ENCODE peak calls at places on chromosomes 11 and 22, in four cellular contexts. One of them, this sample, is unnamed.

GRCh38 chr22:38815844-38816243 is 21.9 kb upstream of the DNAL4 start:
- DNase-seq in K562: no peak
- DNase-seq in GM12878: no peak
- DNase-seq in WTC11: no peak
- DNase-seq in this sample: no peak

GRCh38 chr11:14299921-14300320 is 59.1 kb downstream of the RRAS2 start:
- DNase-seq in K562: no peak
- DNase-seq in GM12878: no peak
- DNase-seq in WTC11: no peak
- DNase-seq in this sample: no peak

GRCh38 chr22:27853404-27853803 is 51.8 kb upstream of the MN1 start:
- DNase-seq in K562: no peak
- DNase-seq in GM12878: no peak
- DNase-seq in WTC11: no peak
- DNase-seq in this sample: no peak

GRCh38 chr11:34379081-34379480 is 21.3 kb upstream of the ABTB2 start:
- DNase-seq in K562: no peak
- DNase-seq in GM12878: no peak
- DNase-seq in WTC11: no peak
- DNase-seq in this sample: no peak

GRCh38 chr11:41056892-41057569 is 402.4 kb downstream of the LRRC4C start:
- DNase-seq in K562: no peak
- DNase-seq in GM12878: no peak
- DNase-seq in WTC11: no peak
- DNase-seq in this sample: no peak

GRCh38 chr22:29205598-29206371 is at the start of gene EMID1:
- DNase-seq in K562: peak
- DNase-seq in GM12878: no peak
- DNase-seq in WTC11: peak
- DNase-seq in this sample: no peak

GRCh38 chr22:19737846-19738663 is 14.7 kb downstream of the GP1BB start:
- DNase-seq in K562: no peak
- DNase-seq in GM12878: no peak
- DNase-seq in WTC11: no peak
- DNase-seq in this sample: no peak

GRCh38 chr11:35427158-35427557 is 7.8 kb upstream of the SLC1A2 start:
- DNase-seq in K562: no peak
- DNase-seq in GM12878: no peak
- DNase-seq in WTC11: no peak
- DNase-seq in this sample: no peak

GRCh38 chr11:2533642-2534115 is 88.9 kb downstream of the KCNQ1 start:
- DNase-seq in K562: peak
- DNase-seq in GM12878: no peak
- DNase-seq in WTC11: peak
- DNase-seq in this sample: peak

GRCh38 chr11:126991596-126991995 is 9.0 kb downstream of the KIRREL3 start:
- DNase-seq in K562: no peak
- DNase-seq in GM12878: no peak
- DNase-seq in WTC11: no peak
- DNase-seq in this sample: no peak

GRCh38 chr11:28526406-28526751 is 418.2 kb downstream of the METTL15 start:
- DNase-seq in K562: no peak
- DNase-seq in GM12878: no peak
- DNase-seq in WTC11: no peak
- DNase-seq in this sample: no peak

GRCh38 chr22:33476716-33477115 is 418.5 kb upstream of the SYN3 start:
- DNase-seq in K562: no peak
- DNase-seq in GM12878: no peak
- DNase-seq in WTC11: no peak
- DNase-seq in this sample: peak

GRCh38 chr11:101363706-101364275 is 220.0 kb downstream of the TRPC6 start:
- DNase-seq in K562: no peak
- DNase-seq in GM12878: no peak
- DNase-seq in WTC11: no peak
- DNase-seq in this sample: no peak

GRCh38 chr11:111598546-111598945 is 3.7 kb upstream of the SIK2 start:
- DNase-seq in K562: no peak
- DNase-seq in GM12878: no peak
- DNase-seq in WTC11: no peak
- DNase-seq in this sample: no peak

DNA sequence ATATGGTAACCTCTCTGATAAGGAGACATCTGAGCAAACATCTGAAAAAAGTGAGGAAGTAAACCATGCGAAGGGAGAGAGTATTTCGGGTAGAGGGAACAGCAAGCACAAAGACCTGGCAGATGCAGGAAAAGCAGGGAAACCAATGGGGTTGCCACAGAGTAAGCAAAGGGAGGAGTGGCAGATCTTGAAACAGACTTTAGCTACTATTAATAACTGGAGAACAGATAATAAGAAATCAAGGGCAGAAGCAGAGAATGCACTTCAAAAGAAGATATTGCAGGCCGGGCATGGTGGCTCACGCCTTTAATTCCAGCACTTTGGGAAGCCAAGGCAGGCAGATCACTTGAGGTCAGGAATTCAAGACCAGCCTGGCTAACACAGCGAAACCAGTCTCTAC is 18.1 kb downstream of the MRTFA start:
- DNase-seq in K562: no peak
- DNase-seq in GM12878: no peak
- DNase-seq in WTC11: no peak
- DNase-seq in this sample: no peak
- TF ChIP-seq CREM in K562: no peak
- TF ChIP-seq CREM in GM12878: no peak
- TF ChIP-seq CREM in WTC11: no peak
- TF ChIP-seq CREM in this sample: no peak

GRCh38 chr22:17198188-17199130 is 20.8 kb downstream of the ADA2 start:
- DNase-seq in K562: peak
- DNase-seq in GM12878: no peak
- DNase-seq in WTC11: peak
- DNase-seq in this sample: no peak
- TF ChIP-seq CREM in K562: no peak
- TF ChIP-seq CREM in GM12878: no peak
- TF ChIP-seq CREM in WTC11: no peak
- TF ChIP-seq CREM in this sample: no peak

GRCh38 chr11:131833371-131833770 is 463.0 kb downstream of the NTM start:
- DNase-seq in K562: no peak
- DNase-seq in GM12878: no peak
- DNase-seq in WTC11: no peak
- DNase-seq in this sample: no peak
- TF ChIP-seq CREM in K562: no peak
- TF ChIP-seq CREM in GM12878: no peak
- TF ChIP-seq CREM in WTC11: no peak
- TF ChIP-seq CREM in this sample: no peak

GRCh38 chr11:48077251-48077650 is 96.9 kb downstream of the PTPRJ start:
- DNase-seq in K562: no peak
- DNase-seq in GM12878: no peak
- DNase-seq in WTC11: no peak
- DNase-seq in this sample: no peak
- TF ChIP-seq CREM in K562: no peak
- TF ChIP-seq CREM in GM12878: no peak
- TF ChIP-seq CREM in WTC11: no peak
- TF ChIP-seq CREM in this sample: no peak

GRCh38 chr11:45885274-45885920 is at the start of gene MAPK8IP1:
- DNase-seq in K562: peak
- DNase-seq in GM12878: no peak
- DNase-seq in WTC11: peak
- DNase-seq in this sample: peak
- TF ChIP-seq CREM in K562: no peak
- TF ChIP-seq CREM in GM12878: no peak
- TF ChIP-seq CREM in WTC11: peak
- TF ChIP-seq CREM in this sample: no peak

GRCh38 chr11:65013130-65013691 is 749 bp upstream of the ARL2 start:
- DNase-seq in K562: peak
- DNase-seq in GM12878: no peak
- DNase-seq in WTC11: peak
- DNase-seq in this sample: peak
- TF ChIP-seq CREM in K562: peak
- TF ChIP-seq CREM in GM12878: peak
- TF ChIP-seq CREM in WTC11: no peak
- TF ChIP-seq CREM in this sample: no peak

GRCh38 chr11:16155448-16155847 is 200.9 kb downstream of the SOX6 start:
- DNase-seq in K562: no peak
- DNase-seq in GM12878: no peak
- DNase-seq in WTC11: no peak
- DNase-seq in this sample: peak

GRCh38 chr11:16151138-16151537 is 205.2 kb downstream of the SOX6 start:
- DNase-seq in K562: no peak
- DNase-seq in GM12878: no peak
- DNase-seq in WTC11: no peak
- DNase-seq in this sample: no peak

GRCh38 chr11:16157327-16157726 is 199.0 kb downstream of the SOX6 start:
- DNase-seq in K562: no peak
- DNase-seq in GM12878: no peak
- DNase-seq in WTC11: no peak
- DNase-seq in this sample: no peak

GRCh38 chr11:16154715-16155396 is 201.5 kb downstream of the SOX6 start:
- DNase-seq in K562: no peak
- DNase-seq in GM12878: no peak
- DNase-seq in WTC11: no peak
- DNase-seq in this sample: peak

DNA sequence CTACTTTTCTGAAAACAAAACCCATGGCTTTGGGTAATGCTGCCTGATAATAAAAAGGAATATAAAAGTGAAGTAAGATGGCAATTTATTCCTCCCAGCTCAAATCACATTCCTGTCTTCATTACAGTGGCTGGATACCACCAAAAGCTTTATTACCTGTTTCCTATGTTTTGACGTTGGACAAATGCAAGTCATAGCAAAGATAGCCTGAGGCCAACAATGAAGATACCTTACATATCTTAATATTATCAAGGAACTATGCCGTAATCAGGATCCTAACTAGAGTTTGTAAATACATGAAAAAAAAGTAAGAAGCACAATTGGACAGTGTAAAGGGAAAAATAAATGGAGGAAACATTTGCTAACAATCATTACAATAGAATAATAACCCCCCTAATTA is 202.4 kb downstream of the SOX6 start:
- DNase-seq in K562: no peak
- DNase-seq in GM12878: no peak
- DNase-seq in WTC11: no peak
- DNase-seq in this sample: no peak
- TF ChIP-seq CREM in K562: no peak
- TF ChIP-seq CREM in GM12878: no peak
- TF ChIP-seq CREM in WTC11: no peak
- TF ChIP-seq CREM in this sample: no peak

GRCh38 chr22:37259540-37260029 is 15.5 kb upstream of the RAC2 start:
- DNase-seq in K562: peak
- DNase-seq in GM12878: no peak
- DNase-seq in WTC11: peak
- DNase-seq in this sample: no peak
- TF ChIP-seq CREM in K562: peak
- TF ChIP-seq CREM in GM12878: no peak
- TF ChIP-seq CREM in WTC11: no peak
- TF ChIP-seq CREM in this sample: no peak

DNA sequence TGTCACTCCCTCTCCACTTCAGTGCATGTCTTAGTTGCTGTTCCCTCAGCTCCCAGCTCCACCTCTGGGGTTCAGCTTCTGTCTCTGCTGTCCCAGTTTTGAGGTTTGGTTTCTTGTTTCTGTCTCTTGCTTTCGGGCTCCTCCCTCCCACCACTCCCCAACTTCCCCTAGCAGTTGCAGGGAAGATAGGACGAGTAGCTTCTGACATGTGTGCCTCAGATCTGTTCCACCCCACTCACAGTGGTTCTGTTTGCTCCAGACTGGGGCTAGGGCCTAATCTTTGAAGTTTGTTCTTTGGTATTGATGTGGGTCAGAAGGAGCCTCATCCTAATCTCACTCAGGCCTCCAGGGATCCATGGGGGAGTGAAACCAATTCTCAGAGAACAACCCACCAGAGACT is 2.6 kb upstream of the RRM1 start:
- DNase-seq in K562: peak
- DNase-seq in GM12878: no peak
- DNase-seq in WTC11: no peak
- DNase-seq in this sample: no peak
- TF ChIP-seq CREM in K562: no peak
- TF ChIP-seq CREM in GM12878: no peak
- TF ChIP-seq CREM in WTC11: no peak
- TF ChIP-seq CREM in this sample: no peak

GRCh38 chr11:113113801-113114451 is 152.7 kb downstream of the NCAM1 start:
- DNase-seq in K562: no peak
- DNase-seq in GM12878: no peak
- DNase-seq in WTC11: no peak
- DNase-seq in this sample: no peak
- TF ChIP-seq CREM in K562: no peak
- TF ChIP-seq CREM in GM12878: no peak
- TF ChIP-seq CREM in WTC11: no peak
- TF ChIP-seq CREM in this sample: no peak